ENCODE peak calls at places on chromosome 19, in seven cellular contexts. U is fibroblast of lung, Q is endothelial cell of umbilical vein, T is osteoblast, C is K562, G is neuronal stem cell, R is PC-9. Y is an unnamed sample.

GRCh38 chr19:38538793-38539528 is 78.8 kb downstream of the MAP4K1 start:
- DNase-seq in R (no peak), U (no peak), T (no peak), G (no peak), C (no peak), Q (no peak), Y (no peak)

GRCh38 chr19:55264531-55264930 is 5.7 kb upstream of the PPP6R1 start:
- DNase-seq in G (no peak), C (no peak), Q (no peak), R (no peak), U (no peak), T (no peak), Y (no peak)

GRCh38 chr19:33248553-33248953 is 22.9 kb upstream of the SLC7A10 start:
- DNase-seq in Q (no peak), C (no peak), R (no peak), G (no peak), T (no peak), U (no peak), Y (no peak)

GRCh38 chr19:16325671-16326400 is 1.2 kb downstream of the KLF2 start:
- DNase-seq in Q (peak; percentile 29), U (no peak), C (no peak), R (no peak), T (peak; percentile 93), G (peak; percentile 51), Y (peak; percentile 93)

GRCh38 chr19:52590728-52591127 is 20.6 kb downstream of the ZNF701 start:
- DNase-seq in R (no peak), U (no peak), Q (no peak), T (no peak), C (no peak), G (no peak), Y (peak; percentile 62)

GRCh38 chr19:18098891-18099622 is 1.5 kb downstream of the MAST3 start:
- DNase-seq in Q (no peak), G (no peak), U (no peak), T (peak; percentile 76), R (no peak), C (peak; percentile 74), Y (peak; percentile 58)

GRCh38 chr19:32798201-32798600 is 71.4 kb downstream of the SLC7A9 start:
- DNase-seq in T (no peak), U (no peak), G (no peak), R (no peak), Q (no peak), C (no peak), Y (no peak)

GRCh38 chr19:1866693-1867358 is 3.4 kb upstream of the KLF16 start:
- DNase-seq in C (no peak), U (no peak), R (no peak), Q (no peak), G (no peak), T (peak; percentile 39), Y (no peak)

GRCh38 chr19:41064974-41065569 is 23.2 kb upstream of the CYP2A13 start:
- DNase-seq in R (no peak), C (peak; percentile 48), Q (peak; percentile 32), T (no peak), U (peak; percentile 31), G (no peak), Y (peak; percentile 88)

GRCh38 chr19:6115992-6116391 is 5.7 kb upstream of the RFX2 start:
- DNase-seq in R (no peak), C (no peak), Q (no peak), U (no peak), T (no peak), G (no peak), Y (no peak)

GRCh38 chr19:42325896-42326771 is 699 bp downstream of the MEGF8 start:
- DNase-seq in R (no peak), U (no peak), C (peak; percentile 36), G (no peak), T (peak; percentile 86), Q (no peak), Y (peak; percentile 60)

GRCh38 chr19:2245273-2245672 is 3.9 kb upstream of the AMH start:
- DNase-seq in G (no peak), U (no peak), Q (no peak), T (no peak), R (no peak), C (no peak), Y (no peak)

GRCh38 chr19:28444371-28444770 is 768.6 kb downstream of the UQCRFS1 start:
- DNase-seq in G (no peak), U (no peak), T (no peak), R (no peak), C (no peak), Q (no peak), Y (no peak)

GRCh38 chr19:40223135-40223822 is 3.2 kb downstream of the CCNP start:
- DNase-seq in C (no peak), G (no peak), R (no peak), T (peak; percentile 42), Q (no peak), U (no peak), Y (peak; percentile 87)

DNA sequence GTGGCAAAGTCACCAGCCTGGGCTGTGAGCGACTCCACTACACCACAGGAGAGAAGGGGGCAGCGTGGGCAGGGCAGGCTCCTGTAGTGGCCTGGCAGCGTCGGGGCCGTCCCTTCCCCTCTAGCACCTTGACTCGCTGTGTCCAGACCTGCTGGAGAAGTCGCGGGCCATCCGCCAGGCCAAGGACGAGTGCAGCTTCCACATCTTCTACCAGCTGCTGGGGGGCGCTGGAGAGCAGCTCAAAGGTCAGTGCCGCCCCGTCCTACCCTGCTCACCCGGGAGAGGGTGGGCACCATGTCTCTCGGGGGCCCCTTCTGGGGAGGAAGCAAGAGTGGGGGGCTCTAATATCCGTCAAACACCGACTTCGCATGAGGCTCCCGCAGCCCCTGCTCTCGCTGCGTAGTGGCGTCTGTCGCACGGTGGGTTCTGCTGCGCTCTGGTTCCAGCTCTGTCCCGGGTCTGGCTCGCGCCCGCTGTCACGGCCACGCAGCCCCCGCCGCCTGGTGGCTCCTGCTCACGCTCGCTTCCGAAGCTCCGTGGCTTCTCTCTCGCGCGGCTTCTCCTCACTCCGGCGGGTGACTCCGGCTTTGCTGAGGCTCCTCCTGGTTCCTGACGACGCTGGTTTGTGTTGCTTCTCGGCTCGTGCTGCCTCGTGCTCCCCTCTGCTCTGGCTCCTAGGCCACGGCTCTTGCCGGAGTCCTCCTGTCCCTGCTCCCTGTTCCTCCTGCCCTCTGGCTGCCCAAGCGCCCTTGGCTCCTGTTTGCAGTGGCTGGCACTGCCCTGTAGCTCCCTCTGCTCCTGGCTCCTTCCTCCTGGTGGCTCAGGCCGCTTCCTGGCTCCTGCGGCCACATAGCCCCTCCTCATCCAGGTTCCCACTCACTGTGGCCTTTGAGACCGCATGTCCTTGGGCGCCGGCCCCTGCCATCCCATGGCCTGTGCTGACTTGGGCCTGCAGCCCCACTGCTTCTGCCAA is 27.2 kb downstream of the MYH14 start:
- DNase-seq in U (no peak), C (peak; percentile 41), R (no peak), G (no peak), Q (no peak), T (peak; percentile 41), Y (peak; percentile 85)
- H3K4me3 ChIP-seq in U (no peak overlapping the region), C (no peak overlapping the region), R (no peak overlapping the region), G (no peak overlapping the region), Q (no peak overlapping the region), T (no peak overlapping the region), Y (peak overlapping the region; percentile 34)

GRCh38 chr19:10478476-10478875 is 24.7 kb downstream of the KEAP1 start:
- DNase-seq in T (peak; percentile 29), Q (no peak), C (no peak), G (no peak), R (no peak), U (peak; percentile 13), Y (no peak)
- H2AFZ ChIP-seq in T (no peak overlapping the region), Q (no peak overlapping the region), C (peak overlapping the region; percentile 42), G (no peak overlapping the region), R (no peak overlapping the region), U (no peak overlapping the region), Y (peak overlapping the region; percentile 39)

GRCh38 chr19:45705710-45706415 is 13.4 kb downstream of the QPCTL start:
- DNase-seq in U (no peak), G (no peak), Q (no peak), R (no peak), C (no peak), T (no peak), Y (no peak)
- H3K4me1 ChIP-seq in U (no peaks in the 10 kb centered on the region), G (peaks cover 3% of the 10 kb centered on the region), Q (no peaks in the 10 kb centered on the region), R (no peaks in the 10 kb centered on the region), C (no peaks in the 10 kb centered on the region), T (peaks cover 4% of the 10 kb centered on the region), Y (no peaks in the 10 kb centered on the region)

GRCh38 chr19:485583-486236 is 10.6 kb upstream of the MADCAM1 start:
- DNase-seq in G (peak; percentile 75), U (no peak), Q (no peak), R (peak; percentile 60), T (peak; percentile 97), C (no peak), Y (no peak)
- H3K4me3 ChIP-seq in G (no peak overlapping the region), U (no peak overlapping the region), Q (no peak overlapping the region), R (no peak overlapping the region), T (peak overlapping the region; percentile 39), C (no peak overlapping the region), Y (no peak overlapping the region)

DNA sequence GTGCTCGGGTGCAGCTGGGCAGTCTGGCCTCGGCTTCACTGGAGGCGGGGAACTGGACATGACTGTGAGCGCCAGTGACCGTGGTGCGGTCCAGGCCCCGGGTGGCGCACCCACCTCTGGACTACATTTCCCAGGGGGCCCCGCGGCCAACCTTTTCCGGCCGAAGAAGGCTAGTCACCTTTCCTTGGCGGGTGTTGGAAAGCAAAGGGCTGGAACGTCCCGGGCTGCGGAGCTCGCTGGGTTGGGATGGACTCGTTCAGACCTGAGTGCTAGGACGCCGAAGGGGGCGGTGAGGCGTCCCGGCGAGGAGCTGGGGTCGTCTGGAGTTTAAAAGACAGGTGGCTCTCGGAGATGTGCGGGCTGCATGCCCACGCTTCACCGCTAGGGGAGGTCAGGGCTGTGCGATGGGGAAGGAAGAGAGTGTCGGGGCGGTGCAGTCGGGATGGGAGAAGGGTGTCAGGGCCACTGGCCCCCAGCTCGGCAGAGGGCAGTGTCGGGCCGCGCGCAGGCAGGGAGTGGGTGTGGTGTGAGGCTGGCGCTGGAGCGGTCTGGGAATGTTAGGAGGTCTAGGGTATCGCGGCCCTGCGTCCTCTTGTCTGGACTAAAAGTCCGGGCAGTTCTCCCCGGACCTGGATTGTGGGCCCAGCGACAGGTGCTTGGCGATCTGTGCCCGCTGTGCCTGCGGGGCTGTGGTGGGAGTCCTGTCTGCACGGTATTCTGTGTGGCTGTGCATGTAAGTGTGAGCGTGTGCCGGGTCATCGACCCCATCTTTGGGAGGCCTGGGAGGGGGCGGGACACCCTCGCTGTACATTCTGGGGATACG is 57.1 kb downstream of the ZNF568 start:
- DNase-seq in T (peak; percentile 95), R (peak; percentile 48), U (peak; percentile 76), G (peak; percentile 55), C (peak; percentile 9), Q (peak; percentile 62), Y (peak; percentile 95)
- H2AFZ ChIP-seq in T (peak overlapping the region; percentile 99), R (no peak overlapping the region), U (peak overlapping the region; percentile 94), G (no peak overlapping the region), C (no peak overlapping the region), Q (peak overlapping the region; percentile 83), Y (peak overlapping the region; percentile 100)

Y was measured in GM23338.